ENCODE peak calls at places on chromosomes 13 and 19, in eight cellular contexts. One of them, this sample, is unnamed. For H3K36me3, the result is how much of the 10 kb centered on the place peaks cover.

GRCh38 chr19:13781547-13781946 is 7.3 kb downstream of the C19orf53 start:
- DNase-seq in brain microvascular endothelial cell: peak
- DNase-seq in mesendoderm: peak
- DNase-seq in heart right ventricle: peak
- DNase-seq in left ventricle myocardium inferior: peak
- DNase-seq in K562: peak
- DNase-seq in adrenal gland: peak
- DNase-seq in endodermal cell: peak
- DNase-seq in this sample: peak

GRCh38 chr13:33918199-33918932 is 100.4 kb downstream of the RFC3 start:
- DNase-seq in brain microvascular endothelial cell: peak
- DNase-seq in mesendoderm: no peak
- DNase-seq in heart right ventricle: no peak
- DNase-seq in left ventricle myocardium inferior: no peak
- DNase-seq in K562: no peak
- DNase-seq in adrenal gland: peak
- DNase-seq in endodermal cell: no peak
- DNase-seq in this sample: no peak

GRCh38 chr19:31980851-31981250 is 364.6 kb upstream of the ZNF507 start:
- DNase-seq in brain microvascular endothelial cell: no peak
- DNase-seq in mesendoderm: no peak
- DNase-seq in heart right ventricle: no peak
- DNase-seq in left ventricle myocardium inferior: no peak
- DNase-seq in K562: no peak
- DNase-seq in adrenal gland: no peak
- DNase-seq in endodermal cell: peak
- DNase-seq in this sample: no peak

GRCh38 chr19:4815426-4816387 is 15.8 kb downstream of the TICAM1 start:
- DNase-seq in brain microvascular endothelial cell: peak
- DNase-seq in mesendoderm: peak
- DNase-seq in heart right ventricle: peak
- DNase-seq in left ventricle myocardium inferior: peak
- DNase-seq in K562: peak
- DNase-seq in adrenal gland: peak
- DNase-seq in endodermal cell: peak
- DNase-seq in this sample: peak

GRCh38 chr19:41699231-41699967 is 9.0 kb upstream of the CEACAM5 start:
- DNase-seq in brain microvascular endothelial cell: no peak
- DNase-seq in mesendoderm: no peak
- DNase-seq in heart right ventricle: no peak
- DNase-seq in left ventricle myocardium inferior: no peak
- DNase-seq in K562: no peak
- DNase-seq in adrenal gland: no peak
- DNase-seq in endodermal cell: peak
- DNase-seq in this sample: no peak

GRCh38 chr13:95123726-95124125 is 177.5 kb downstream of the ABCC4 start:
- DNase-seq in brain microvascular endothelial cell: no peak
- DNase-seq in mesendoderm: no peak
- DNase-seq in heart right ventricle: no peak
- DNase-seq in left ventricle myocardium inferior: no peak
- DNase-seq in K562: no peak
- DNase-seq in adrenal gland: no peak
- DNase-seq in endodermal cell: no peak
- DNase-seq in this sample: no peak

GRCh38 chr19:35559281-35559659 is 4.2 kb downstream of the ATP4A start:
- DNase-seq in brain microvascular endothelial cell: no peak
- DNase-seq in mesendoderm: no peak
- DNase-seq in heart right ventricle: no peak
- DNase-seq in left ventricle myocardium inferior: no peak
- DNase-seq in K562: no peak
- DNase-seq in adrenal gland: no peak
- DNase-seq in endodermal cell: no peak
- DNase-seq in this sample: no peak

GRCh38 chr19:13861714-13862531 is 15.0 kb upstream of the NANOS3 start:
- DNase-seq in brain microvascular endothelial cell: peak
- DNase-seq in mesendoderm: peak
- DNase-seq in heart right ventricle: peak
- DNase-seq in left ventricle myocardium inferior: peak
- DNase-seq in K562: peak
- DNase-seq in adrenal gland: peak
- DNase-seq in endodermal cell: peak
- DNase-seq in this sample: peak

GRCh38 chr13:65631078-65631477 is 1599.1 kb downstream of the PCDH9 start:
- DNase-seq in brain microvascular endothelial cell: no peak
- DNase-seq in mesendoderm: no peak
- DNase-seq in heart right ventricle: no peak
- DNase-seq in left ventricle myocardium inferior: no peak
- DNase-seq in K562: no peak
- DNase-seq in adrenal gland: no peak
- DNase-seq in endodermal cell: no peak
- DNase-seq in this sample: no peak

GRCh38 chr13:72851678-72852014 is 69.7 kb downstream of the PIBF1 start:
- DNase-seq in brain microvascular endothelial cell: no peak
- DNase-seq in mesendoderm: peak
- DNase-seq in heart right ventricle: no peak
- DNase-seq in left ventricle myocardium inferior: no peak
- DNase-seq in K562: no peak
- DNase-seq in adrenal gland: no peak
- DNase-seq in endodermal cell: no peak
- DNase-seq in this sample: no peak

GRCh38 chr13:104011505-104012270 is 945.5 kb upstream of the SLC10A2 start:
- DNase-seq in brain microvascular endothelial cell: no peak
- DNase-seq in mesendoderm: peak
- DNase-seq in heart right ventricle: no peak
- DNase-seq in left ventricle myocardium inferior: no peak
- DNase-seq in K562: no peak
- DNase-seq in adrenal gland: no peak
- DNase-seq in endodermal cell: peak
- DNase-seq in this sample: no peak

GRCh38 chr13:32426191-32426980 is 1.5 kb downstream of the N4BP2L1 start:
- DNase-seq in brain microvascular endothelial cell: no peak
- DNase-seq in mesendoderm: no peak
- DNase-seq in heart right ventricle: no peak
- DNase-seq in left ventricle myocardium inferior: no peak
- DNase-seq in K562: no peak
- DNase-seq in adrenal gland: peak
- DNase-seq in endodermal cell: peak
- DNase-seq in this sample: no peak

GRCh38 chr13:107466326-107466725 is 749.0 kb downstream of the LIG4 start:
- DNase-seq in brain microvascular endothelial cell: peak
- DNase-seq in mesendoderm: peak
- DNase-seq in heart right ventricle: no peak
- DNase-seq in left ventricle myocardium inferior: no peak
- DNase-seq in K562: no peak
- DNase-seq in adrenal gland: no peak
- DNase-seq in endodermal cell: peak
- DNase-seq in this sample: peak

GRCh38 chr19:1026189-1027019 is at the start of gene CNN2:
- DNase-seq in brain microvascular endothelial cell: peak
- DNase-seq in mesendoderm: peak
- DNase-seq in heart right ventricle: peak
- DNase-seq in left ventricle myocardium inferior: peak
- DNase-seq in K562: peak
- DNase-seq in adrenal gland: peak
- DNase-seq in endodermal cell: peak
- DNase-seq in this sample: peak

GRCh38 chr19:53942001-53942786 is 20.5 kb upstream of the CACNG8 start:
- DNase-seq in brain microvascular endothelial cell: peak
- DNase-seq in mesendoderm: peak
- DNase-seq in heart right ventricle: no peak
- DNase-seq in left ventricle myocardium inferior: no peak
- DNase-seq in K562: peak
- DNase-seq in adrenal gland: no peak
- DNase-seq in endodermal cell: peak
- DNase-seq in this sample: no peak

GRCh38 chr13:107079423-107080099 is 511.6 kb upstream of the ARGLU1 start:
- DNase-seq in brain microvascular endothelial cell: no peak
- DNase-seq in mesendoderm: no peak
- DNase-seq in heart right ventricle: no peak
- DNase-seq in left ventricle myocardium inferior: no peak
- DNase-seq in K562: no peak
- DNase-seq in adrenal gland: no peak
- DNase-seq in endodermal cell: no peak
- DNase-seq in this sample: no peak

GRCh38 chr13:42474954-42475353 is 99.0 kb upstream of the TNFSF11 start:
- DNase-seq in brain microvascular endothelial cell: peak
- DNase-seq in mesendoderm: no peak
- DNase-seq in heart right ventricle: no peak
- DNase-seq in left ventricle myocardium inferior: no peak
- DNase-seq in K562: no peak
- DNase-seq in adrenal gland: no peak
- DNase-seq in endodermal cell: no peak
- DNase-seq in this sample: no peak

DNA sequence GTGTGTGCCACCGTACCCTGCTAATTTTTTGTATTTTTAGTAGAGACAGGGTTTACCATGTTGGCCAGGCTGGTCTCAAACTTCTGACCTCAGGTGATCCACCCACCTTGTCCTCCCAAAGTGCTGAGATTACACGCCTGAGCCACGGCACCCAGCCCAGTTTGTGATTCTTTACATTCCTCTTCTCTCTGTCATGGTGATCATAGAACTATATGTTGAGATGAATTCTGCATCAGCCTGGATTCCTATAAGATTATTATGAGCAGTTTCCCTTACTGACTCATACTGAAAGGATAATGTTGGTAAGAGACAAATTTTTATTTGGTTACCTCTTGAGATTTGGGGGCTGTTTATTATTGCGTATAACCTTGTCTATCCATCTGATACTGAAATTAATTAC is 121.5 kb upstream of the CSNK1A1L start:
- DNase-seq in brain microvascular endothelial cell: peak
- DNase-seq in mesendoderm: no peak
- DNase-seq in heart right ventricle: no peak
- DNase-seq in left ventricle myocardium inferior: no peak
- DNase-seq in K562: no peak
- DNase-seq in adrenal gland: no peak
- DNase-seq in endodermal cell: no peak
- DNase-seq in this sample: no peak
- H3K36me3 ChIP-seq in brain microvascular endothelial cell: under half
- H3K36me3 ChIP-seq in mesendoderm: under half
- H3K36me3 ChIP-seq in heart right ventricle: under half
- H3K36me3 ChIP-seq in left ventricle myocardium inferior: under half
- H3K36me3 ChIP-seq in K562: under half
- H3K36me3 ChIP-seq in adrenal gland: under half
- H3K36me3 ChIP-seq in endodermal cell: under half
- H3K36me3 ChIP-seq in this sample: under half

GRCh38 chr19:18427080-18427751 is 8.0 kb downstream of the SSBP4 start:
- DNase-seq in brain microvascular endothelial cell: no peak
- DNase-seq in mesendoderm: no peak
- DNase-seq in heart right ventricle: no peak
- DNase-seq in left ventricle myocardium inferior: no peak
- DNase-seq in K562: no peak
- DNase-seq in adrenal gland: no peak
- DNase-seq in endodermal cell: peak
- DNase-seq in this sample: no peak

GRCh38 chr19:18427752-18428131 is 8.5 kb downstream of the SSBP4 start:
- DNase-seq in brain microvascular endothelial cell: no peak
- DNase-seq in mesendoderm: no peak
- DNase-seq in heart right ventricle: no peak
- DNase-seq in left ventricle myocardium inferior: no peak
- DNase-seq in K562: no peak
- DNase-seq in adrenal gland: no peak
- DNase-seq in endodermal cell: no peak
- DNase-seq in this sample: no peak

GRCh38 chr19:18424890-18425514 is 5.8 kb downstream of the SSBP4 start:
- DNase-seq in brain microvascular endothelial cell: no peak
- DNase-seq in mesendoderm: no peak
- DNase-seq in heart right ventricle: no peak
- DNase-seq in left ventricle myocardium inferior: no peak
- DNase-seq in K562: no peak
- DNase-seq in adrenal gland: no peak
- DNase-seq in endodermal cell: peak
- DNase-seq in this sample: no peak

GRCh38 chr19:18425515-18426415 is 6.6 kb downstream of the SSBP4 start:
- DNase-seq in brain microvascular endothelial cell: peak
- DNase-seq in mesendoderm: no peak
- DNase-seq in heart right ventricle: peak
- DNase-seq in left ventricle myocardium inferior: peak
- DNase-seq in K562: no peak
- DNase-seq in adrenal gland: peak
- DNase-seq in endodermal cell: peak
- DNase-seq in this sample: peak

GRCh38 chr19:18426416-18426767 is 7.2 kb downstream of the SSBP4 start:
- DNase-seq in brain microvascular endothelial cell: no peak
- DNase-seq in mesendoderm: no peak
- DNase-seq in heart right ventricle: no peak
- DNase-seq in left ventricle myocardium inferior: no peak
- DNase-seq in K562: no peak
- DNase-seq in adrenal gland: no peak
- DNase-seq in endodermal cell: peak
- DNase-seq in this sample: no peak
- H3K36me3 ChIP-seq in brain microvascular endothelial cell: under half
- H3K36me3 ChIP-seq in mesendoderm: under half
- H3K36me3 ChIP-seq in heart right ventricle: under half
- H3K36me3 ChIP-seq in left ventricle myocardium inferior: under half
- H3K36me3 ChIP-seq in K562: half or more
- H3K36me3 ChIP-seq in adrenal gland: under half
- H3K36me3 ChIP-seq in endodermal cell: under half
- H3K36me3 ChIP-seq in this sample: under half

GRCh38 chr13:110647365-110647737 is 32.0 kb downstream of the NAXD start:
- DNase-seq in brain microvascular endothelial cell: no peak
- DNase-seq in mesendoderm: no peak
- DNase-seq in heart right ventricle: no peak
- DNase-seq in left ventricle myocardium inferior: no peak
- DNase-seq in K562: no peak
- DNase-seq in adrenal gland: no peak
- DNase-seq in endodermal cell: peak
- DNase-seq in this sample: no peak
- H3K36me3 ChIP-seq in brain microvascular endothelial cell: under half
- H3K36me3 ChIP-seq in mesendoderm: under half
- H3K36me3 ChIP-seq in heart right ventricle: under half
- H3K36me3 ChIP-seq in left ventricle myocardium inferior: under half
- H3K36me3 ChIP-seq in K562: under half
- H3K36me3 ChIP-seq in adrenal gland: under half
- H3K36me3 ChIP-seq in endodermal cell: under half
- H3K36me3 ChIP-seq in this sample: under half

DNA sequence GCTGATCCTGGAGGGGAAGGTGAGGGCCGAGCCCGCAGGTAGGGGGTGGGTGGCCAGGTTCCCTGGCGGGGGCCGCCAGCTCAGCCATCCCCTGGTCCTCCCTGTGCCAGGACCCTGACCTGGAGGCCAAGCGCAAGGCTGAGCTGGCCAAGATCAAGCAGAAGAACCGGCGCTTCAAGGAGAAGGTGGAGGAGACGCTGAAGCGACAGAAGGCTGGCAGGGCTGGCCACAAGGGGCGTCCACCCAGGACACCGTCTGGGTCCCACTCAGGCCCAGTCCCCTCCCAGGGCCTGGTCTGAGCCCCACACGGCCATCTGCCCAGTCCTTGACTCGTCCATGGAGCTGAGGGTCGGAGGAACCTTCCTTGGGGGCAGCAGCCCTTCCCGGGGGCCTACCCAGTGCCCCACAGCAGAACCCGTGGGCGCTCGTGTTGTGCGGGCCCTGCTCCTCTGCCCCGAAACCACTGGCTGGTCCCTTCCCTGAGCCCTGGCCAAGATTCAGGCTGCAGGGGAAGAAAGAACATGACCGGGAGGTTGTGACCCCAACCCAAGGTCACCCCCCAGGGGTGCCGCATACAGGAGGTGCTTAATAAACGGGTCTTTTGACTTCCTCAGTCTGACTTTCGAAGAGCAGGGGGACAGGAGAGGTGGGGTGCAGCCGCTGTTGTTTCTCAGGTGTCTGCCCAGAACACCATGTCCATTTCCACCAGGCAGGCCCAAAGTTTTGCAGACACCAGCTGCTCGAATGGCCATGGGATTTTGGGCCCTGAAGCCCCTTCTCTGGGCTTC is 8.7 kb downstream of the DDX49 start:
- DNase-seq in brain microvascular endothelial cell: no peak
- DNase-seq in mesendoderm: no peak
- DNase-seq in heart right ventricle: no peak
- DNase-seq in left ventricle myocardium inferior: no peak
- DNase-seq in K562: no peak
- DNase-seq in adrenal gland: no peak
- DNase-seq in endodermal cell: no peak
- DNase-seq in this sample: no peak
- H3K36me3 ChIP-seq in brain microvascular endothelial cell: half or more
- H3K36me3 ChIP-seq in mesendoderm: under half
- H3K36me3 ChIP-seq in heart right ventricle: half or more
- H3K36me3 ChIP-seq in left ventricle myocardium inferior: half or more
- H3K36me3 ChIP-seq in K562: under half
- H3K36me3 ChIP-seq in adrenal gland: under half
- H3K36me3 ChIP-seq in endodermal cell: under half
- H3K36me3 ChIP-seq in this sample: half or more